ENCODE peak calls at places on chromosomes 2 and 18, in ten cellular contexts. P is body of pancreas, K is endodermal cell, D is HCT116, Y is neuronal stem cell, C is cardiac muscle cell, F is astrocyte, H is fibroblast of lung, W is thoracic aorta, T is brain microvascular endothelial cell. S is an unnamed sample.

GRCh38 chr2:57890462-57890861 is 156.1 kb upstream of the VRK2 start:
- DNase-seq in H (peak; percentile 45), D (no peak), C (no peak), Y (no peak), K (no peak), W (no peak), T (peak; percentile 64), P (no peak), F (peak; percentile 26), S (no peak)

GRCh38 chr2:196330645-196331044 is 159.3 kb upstream of the STK17B start:
- DNase-seq in T (no peak), C (peak; percentile 31), Y (no peak), P (no peak), W (no peak), F (no peak), D (no peak), H (no peak), K (no peak), S (no peak)

GRCh38 chr2:196944570-196944969 is 18.1 kb upstream of the PGAP1 start:
- DNase-seq in Y (no peak), D (no peak), P (no peak), W (no peak), K (no peak), C (no peak), F (no peak), H (no peak), T (no peak), S (no peak)

GRCh38 chr2:179751184-179751809 is 110.1 kb downstream of the ZNF385B start:
- DNase-seq in Y (no peak), C (peak; percentile 54), D (peak; percentile 18), H (peak; percentile 14), F (peak; percentile 19), T (no peak), P (no peak), K (no peak), W (no peak), S (peak; percentile 18)

GRCh38 chr2:20621366-20622295 is 29.3 kb downstream of the HS1BP3 start:
- DNase-seq in D (no peak), P (no peak), C (no peak), W (no peak), T (no peak), Y (no peak), H (no peak), K (peak; percentile 36), F (no peak), S (no peak)

GRCh38 chr2:11122380-11122779 is 32.9 kb upstream of the SLC66A3 start:
- DNase-seq in P (no peak), Y (no peak), T (no peak), K (no peak), C (no peak), D (no peak), W (no peak), H (peak; percentile 6), F (no peak), S (no peak)

GRCh38 chr2:161085041-161085598 is 75.1 kb upstream of the TANK start:
- DNase-seq in C (no peak), W (no peak), T (no peak), H (peak; percentile 20), Y (no peak), F (no peak), D (no peak), P (no peak), K (no peak), S (no peak)

GRCh38 chr2:9030882-9031645 is 27.6 kb upstream of the MBOAT2 start:
- DNase-seq in D (no peak), T (no peak), K (no peak), P (no peak), W (no peak), Y (no peak), C (peak; percentile 79), F (peak; percentile 22), H (peak; percentile 33), S (no peak)

GRCh38 chr18:75405341-75405740 is 22.2 kb downstream of the SMIM21 start:
- DNase-seq in W (no peak), C (no peak), T (no peak), H (peak; percentile 55), K (no peak), P (no peak), F (peak; percentile 49), D (no peak), Y (no peak), S (no peak)

GRCh38 chr2:224009605-224010330 is 29.3 kb downstream of the SERPINE2 start:
- DNase-seq in Y (no peak), T (no peak), W (no peak), F (peak; percentile 38), K (no peak), H (peak; percentile 53), C (peak; percentile 43), D (no peak), P (no peak), S (no peak)

GRCh38 chr2:36238126-36238525 is 117.5 kb upstream of the CRIM1 start:
- DNase-seq in C (no peak), P (no peak), T (no peak), Y (no peak), W (no peak), H (no peak), K (no peak), F (no peak), D (no peak), S (no peak)

GRCh38 chr2:205496777-205497176 is 185.5 kb upstream of the NRP2 start:
- DNase-seq in P (no peak), H (peak; percentile 80), Y (no peak), K (no peak), F (peak; percentile 79), T (peak; percentile 51), D (no peak), W (no peak), C (peak; percentile 66), S (no peak)

GRCh38 chr2:186349508-186349907 is 136.6 kb upstream of the ZC3H15 start:
- DNase-seq in W (no peak), T (peak; percentile 87), H (peak; percentile 91), Y (no peak), D (peak; percentile 13), C (peak; percentile 87), F (peak; percentile 87), P (no peak), K (no peak), S (peak; percentile 78)

GRCh38 chr2:3651686-3652516 is 6.1 kb upstream of the ALLC start:
- DNase-seq in F (peak; percentile 34), W (no peak), D (no peak), Y (peak; percentile 86), K (peak; percentile 78), C (peak; percentile 54), P (peak; percentile 43), T (peak; percentile 25), H (peak; percentile 53), S (no peak)

GRCh38 chr2:134289225-134289624 is 35.4 kb downstream of the MGAT5 start:
- DNase-seq in W (no peak), D (no peak), H (no peak), P (peak; percentile 16), F (no peak), Y (no peak), K (no peak), T (no peak), C (no peak), S (no peak)
- H3K27ac ChIP-seq in W (no peak overlapping the region), D (no peak overlapping the region), H (no peak overlapping the region), P (no peak overlapping the region), F (no peak overlapping the region), Y (no peak overlapping the region), K (no peak overlapping the region), T (no peak overlapping the region), C (no peak overlapping the region), S (no peak overlapping the region)

DNA sequence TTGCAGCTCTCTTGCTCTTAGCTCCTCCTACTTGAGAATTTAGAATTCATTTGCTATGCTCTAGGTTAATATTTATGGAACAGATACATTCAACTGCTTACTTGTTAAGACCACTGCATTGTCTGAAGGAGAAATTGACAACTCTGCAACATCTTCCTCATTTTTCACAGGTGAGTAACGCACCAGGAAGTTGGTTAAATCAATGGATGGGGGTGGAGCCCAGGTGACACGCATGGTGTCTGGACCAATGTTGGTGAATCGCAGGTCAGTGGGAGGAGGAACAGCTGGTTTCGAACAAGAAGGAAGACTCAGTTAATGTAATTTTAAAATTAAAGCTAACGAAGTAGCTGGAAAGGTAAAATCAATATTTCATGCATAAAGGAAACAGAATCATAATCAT is 44.3 kb downstream of the FN1 start:
- DNase-seq in F (no peak), D (peak; percentile 41), P (no peak), T (no peak), K (no peak), Y (no peak), H (no peak), C (no peak), W (no peak), S (no peak)
- H3K27ac ChIP-seq in F (peak overlapping the region; percentile 3), D (no peak overlapping the region), P (no peak overlapping the region), T (no peak overlapping the region), K (no peak overlapping the region), Y (no peak overlapping the region), H (no peak overlapping the region), C (no peak overlapping the region), W (no peak overlapping the region), S (no peak overlapping the region)

DNA sequence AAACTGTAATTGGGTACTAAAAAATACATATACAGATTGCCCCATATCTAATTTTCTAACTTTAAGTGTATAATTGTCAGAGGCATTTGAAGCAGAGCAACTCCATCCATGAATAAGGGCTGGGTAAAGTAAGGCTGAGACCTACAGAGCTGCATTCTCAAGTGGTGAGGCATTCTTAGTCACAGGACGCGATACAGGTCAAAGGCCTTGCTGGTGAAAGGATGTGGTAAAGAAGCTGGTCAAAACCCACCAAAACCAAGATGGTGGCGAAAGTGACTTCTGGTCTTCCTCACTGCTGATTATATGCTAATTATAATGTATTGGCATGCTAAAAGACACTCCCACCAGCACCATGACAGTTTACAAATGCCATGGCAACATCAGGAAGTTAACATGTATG is 50.0 kb downstream of the SLC8A1 start:
- DNase-seq in W (no peak), T (peak; percentile 94), D (peak; percentile 66), Y (no peak), C (peak; percentile 84), H (peak; percentile 94), P (no peak), K (no peak), F (peak; percentile 91), S (no peak)
- H3K27ac ChIP-seq in W (no peak overlapping the region), T (peak overlapping the region; percentile 73), D (no peak overlapping the region), Y (no peak overlapping the region), C (no peak overlapping the region), H (peak overlapping the region; percentile 76), P (no peak overlapping the region), K (no peak overlapping the region), F (peak overlapping the region; percentile 71), S (no peak overlapping the region)

GRCh38 chr2:200377774-200378336 is 71.4 kb downstream of the SPATS2L start:
- DNase-seq in K (no peak), Y (no peak), P (peak; percentile 48), T (no peak), F (no peak), W (no peak), H (no peak), D (peak; percentile 57), C (no peak), S (no peak)

GRCh38 chr2:200373973-200374416 is 67.5 kb downstream of the SPATS2L start:
- DNase-seq in P (no peak), F (no peak), D (no peak), W (no peak), C (no peak), T (no peak), Y (no peak), H (no peak), K (no peak), S (no peak)

GRCh38 chr2:200378652-200379290 is 72.3 kb downstream of the SPATS2L start:
- DNase-seq in T (no peak), H (peak; percentile 86), C (peak; percentile 63), D (no peak), W (no peak), P (no peak), F (peak; percentile 84), K (no peak), Y (no peak), S (no peak)

GRCh38 chr2:200377143-200377773 is 70.8 kb downstream of the SPATS2L start:
- DNase-seq in C (no peak), T (no peak), H (no peak), F (no peak), Y (no peak), P (no peak), K (no peak), W (no peak), D (no peak), S (no peak)

GRCh38 chr2:200376422-200377142 is 70.1 kb downstream of the SPATS2L start:
- DNase-seq in Y (no peak), W (no peak), D (peak; percentile 15), K (no peak), H (no peak), F (no peak), T (no peak), P (no peak), C (no peak), S (no peak)
- H3K27ac ChIP-seq in Y (no peak overlapping the region), W (peak overlapping the region; percentile 86), D (peak overlapping the region; percentile 51), K (no peak overlapping the region), H (no peak overlapping the region), F (no peak overlapping the region), T (no peak overlapping the region), P (peak overlapping the region; percentile 51), C (peak overlapping the region; percentile 35), S (no peak overlapping the region)

S was measured in SK-N-MC.